ENCODE peak calls at places on chromosomes 16 and 17, in six cellular contexts. One of them, this sample, is unnamed. For H3K27me3 and H3K4me1, the result is how much of the 10 kb centered on the place peaks cover.

GRCh38 chr17:8109669-8110455 is 8.5 kb downstream of the ALOXE3 start:
- DNase-seq in MM.1S: peak
- DNase-seq in H9: peak
- DNase-seq in sigmoid colon: no peak
- DNase-seq in ascending aorta: no peak
- DNase-seq in left ventricle myocardium inferior: peak
- DNase-seq in this sample: peak

GRCh38 chr17:31493656-31494155 is 102.2 kb downstream of the RAB11FIP4 start:
- DNase-seq in H9: no peak
- DNase-seq in sigmoid colon: no peak
- DNase-seq in MM.1S: no peak
- DNase-seq in ascending aorta: no peak
- DNase-seq in left ventricle myocardium inferior: no peak
- DNase-seq in this sample: no peak

GRCh38 chr17:51540151-51540550 is 279.8 kb downstream of the UTP18 start:
- DNase-seq in sigmoid colon: no peak
- DNase-seq in MM.1S: no peak
- DNase-seq in ascending aorta: no peak
- DNase-seq in left ventricle myocardium inferior: no peak
- DNase-seq in H9: no peak
- DNase-seq in this sample: no peak

GRCh38 chr16:80569440-80570105 is 28.8 kb downstream of the DYNLRB2 start:
- DNase-seq in H9: no peak
- DNase-seq in left ventricle myocardium inferior: no peak
- DNase-seq in ascending aorta: no peak
- DNase-seq in sigmoid colon: no peak
- DNase-seq in MM.1S: no peak
- DNase-seq in this sample: no peak

GRCh38 chr17:5819921-5820685 is 235.8 kb upstream of the NLRP1 start:
- DNase-seq in MM.1S: no peak
- DNase-seq in sigmoid colon: no peak
- DNase-seq in ascending aorta: no peak
- DNase-seq in H9: peak
- DNase-seq in left ventricle myocardium inferior: no peak
- DNase-seq in this sample: no peak

GRCh38 chr17:34303606-34304005 is 15.6 kb upstream of the CCL8 start:
- DNase-seq in MM.1S: no peak
- DNase-seq in H9: no peak
- DNase-seq in left ventricle myocardium inferior: no peak
- DNase-seq in sigmoid colon: no peak
- DNase-seq in ascending aorta: no peak
- DNase-seq in this sample: no peak

GRCh38 chr16:728890-729744 is 2.2 kb downstream of the HAGHL start:
- DNase-seq in left ventricle myocardium inferior: no peak
- DNase-seq in H9: peak
- DNase-seq in sigmoid colon: no peak
- DNase-seq in ascending aorta: no peak
- DNase-seq in MM.1S: no peak
- DNase-seq in this sample: no peak

GRCh38 chr17:78057113-78057740 is 71.3 kb downstream of the TMC6 start:
- DNase-seq in H9: no peak
- DNase-seq in MM.1S: no peak
- DNase-seq in left ventricle myocardium inferior: no peak
- DNase-seq in ascending aorta: no peak
- DNase-seq in sigmoid colon: no peak
- DNase-seq in this sample: no peak

GRCh38 chr16:74771656-74772315 is 2.8 kb downstream of the FA2H start:
- DNase-seq in left ventricle myocardium inferior: no peak
- DNase-seq in H9: no peak
- DNase-seq in sigmoid colon: no peak
- DNase-seq in ascending aorta: no peak
- DNase-seq in MM.1S: no peak
- DNase-seq in this sample: no peak

GRCh38 chr16:870856-871561 is 70.5 kb upstream of the GNG13 start:
- DNase-seq in sigmoid colon: peak
- DNase-seq in ascending aorta: no peak
- DNase-seq in left ventricle myocardium inferior: peak
- DNase-seq in MM.1S: no peak
- DNase-seq in H9: no peak
- DNase-seq in this sample: no peak

DNA sequence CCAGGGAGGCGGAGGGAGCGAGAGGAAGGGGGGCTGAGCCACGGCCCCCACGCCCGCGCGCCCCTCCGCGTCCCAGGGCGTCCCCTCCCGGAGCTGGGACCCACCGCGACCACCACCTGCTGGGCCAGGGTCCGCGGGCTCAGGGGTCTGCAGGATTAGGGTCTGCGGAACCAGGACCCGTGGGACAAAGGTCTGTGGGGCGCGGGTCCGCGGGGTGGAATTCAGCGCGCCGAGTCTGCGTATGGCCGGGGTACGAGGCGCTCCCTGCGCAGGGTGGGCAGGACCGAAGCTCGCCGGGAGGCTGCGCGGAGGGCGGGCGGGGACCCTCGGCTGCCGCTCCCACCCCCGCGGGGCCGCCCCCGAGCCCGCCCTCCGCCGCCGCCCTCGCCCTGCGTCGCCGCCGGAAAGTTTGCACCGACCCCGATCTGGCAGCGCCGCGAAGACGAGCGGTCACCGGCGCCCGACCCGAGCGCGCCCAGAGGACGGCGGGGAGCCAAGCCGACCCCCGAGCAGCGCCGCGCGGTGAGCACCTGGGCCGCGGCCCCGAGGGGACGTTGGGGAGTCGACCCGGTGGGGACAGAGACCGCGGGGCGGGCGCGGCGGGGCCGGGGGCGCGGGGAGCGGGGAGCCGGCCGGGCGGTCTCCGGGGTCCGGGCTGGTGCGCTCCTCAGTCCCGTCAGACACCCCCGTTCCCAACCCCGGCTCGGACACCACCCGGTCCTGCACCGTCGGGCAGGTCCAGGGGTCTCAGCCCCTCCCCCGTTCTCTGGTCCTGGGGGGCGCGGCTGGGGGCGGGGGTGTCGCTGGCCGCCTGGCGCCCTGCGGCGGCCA is at the start of gene GCGR:
- DNase-seq in left ventricle myocardium inferior: no peak
- DNase-seq in MM.1S: no peak
- DNase-seq in sigmoid colon: no peak
- DNase-seq in ascending aorta: no peak
- DNase-seq in H9: no peak
- DNase-seq in this sample: no peak
- H3K27me3 ChIP-seq in left ventricle myocardium inferior: half or more
- H3K27me3 ChIP-seq in MM.1S: half or more
- H3K27me3 ChIP-seq in sigmoid colon: half or more
- H3K27me3 ChIP-seq in ascending aorta: under half
- H3K27me3 ChIP-seq in H9: under half
- H3K27me3 ChIP-seq in this sample: under half

DNA sequence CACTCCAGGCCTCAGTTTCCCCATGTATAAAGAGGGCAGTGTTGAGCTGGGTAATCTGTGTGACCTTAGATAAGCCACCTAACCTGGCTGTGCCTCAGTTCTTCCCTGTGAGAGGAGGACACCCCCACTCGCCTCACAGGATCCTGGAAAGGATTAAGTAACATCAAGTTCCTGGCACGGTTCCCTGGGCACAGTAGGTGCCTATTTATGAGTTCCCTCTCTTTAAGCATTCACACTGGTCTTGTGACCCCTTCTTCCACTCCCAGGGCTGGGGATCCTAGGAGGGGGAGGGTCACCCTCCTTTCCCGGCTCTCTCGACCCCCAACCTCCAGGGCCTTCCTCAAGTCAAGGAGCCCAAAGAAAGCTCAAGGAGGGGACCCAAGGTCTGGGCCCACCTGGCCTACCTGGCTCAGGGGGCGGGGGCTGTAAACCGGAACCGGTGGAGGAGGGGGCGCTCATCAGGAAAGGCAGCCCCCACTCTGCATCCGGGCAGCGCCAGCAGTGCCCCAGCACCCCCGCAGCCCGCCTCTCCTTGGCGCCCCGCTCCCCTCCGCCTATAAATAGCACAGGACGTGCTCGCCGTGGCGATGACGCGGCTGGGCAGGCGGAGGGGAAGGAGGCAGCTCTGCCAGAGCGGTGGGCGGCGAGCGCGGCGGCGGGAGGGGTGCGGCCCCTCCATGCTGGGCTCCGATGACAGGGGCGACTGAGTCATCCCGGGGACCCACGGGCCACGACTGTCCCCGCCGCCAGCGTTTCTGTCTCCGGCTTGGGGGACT is 9.4 kb downstream of the RPL19 start:
- DNase-seq in left ventricle myocardium inferior: peak
- DNase-seq in MM.1S: no peak
- DNase-seq in sigmoid colon: peak
- DNase-seq in ascending aorta: peak
- DNase-seq in H9: peak
- DNase-seq in this sample: peak
- H3K4me1 ChIP-seq in left ventricle myocardium inferior: under half
- H3K4me1 ChIP-seq in MM.1S: under half
- H3K4me1 ChIP-seq in sigmoid colon: under half
- H3K4me1 ChIP-seq in ascending aorta: under half
- H3K4me1 ChIP-seq in H9: under half
- H3K4me1 ChIP-seq in this sample: under half

DNA sequence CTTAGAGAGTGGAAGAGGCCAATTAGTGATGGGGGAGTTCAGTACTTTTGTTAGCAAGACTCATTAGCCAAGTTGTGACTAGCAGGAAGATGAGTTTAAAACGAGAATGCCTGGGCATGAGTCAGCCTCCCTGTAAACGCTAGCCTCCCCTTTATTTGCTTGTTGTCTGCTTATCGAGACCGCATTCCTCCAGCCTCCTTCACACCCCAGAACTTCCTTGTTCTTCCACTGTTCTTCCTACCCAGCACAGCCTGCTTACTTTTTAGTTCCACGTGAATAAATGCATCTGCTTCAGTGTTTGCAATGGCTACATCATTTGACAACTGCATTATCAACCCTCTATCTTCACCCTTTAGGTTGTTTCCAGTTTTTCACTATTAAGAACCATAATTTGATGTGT is 20.2 kb upstream of the OR3A1 start:
- DNase-seq in ascending aorta: no peak
- DNase-seq in H9: no peak
- DNase-seq in sigmoid colon: no peak
- DNase-seq in left ventricle myocardium inferior: no peak
- DNase-seq in MM.1S: no peak
- DNase-seq in this sample: no peak
- H3K27me3 ChIP-seq in ascending aorta: under half
- H3K27me3 ChIP-seq in H9: under half
- H3K27me3 ChIP-seq in sigmoid colon: under half
- H3K27me3 ChIP-seq in left ventricle myocardium inferior: under half
- H3K27me3 ChIP-seq in MM.1S: under half
- H3K27me3 ChIP-seq in this sample: under half

GRCh38 chr17:55705847-55706246 is 16.8 kb downstream of the TMEM100 start:
- DNase-seq in ascending aorta: no peak
- DNase-seq in MM.1S: peak
- DNase-seq in sigmoid colon: no peak
- DNase-seq in left ventricle myocardium inferior: no peak
- DNase-seq in H9: no peak
- DNase-seq in this sample: no peak
- H3K4me1 ChIP-seq in ascending aorta: under half
- H3K4me1 ChIP-seq in MM.1S: under half
- H3K4me1 ChIP-seq in sigmoid colon: under half
- H3K4me1 ChIP-seq in left ventricle myocardium inferior: under half
- H3K4me1 ChIP-seq in H9: under half
- H3K4me1 ChIP-seq in this sample: under half

DNA sequence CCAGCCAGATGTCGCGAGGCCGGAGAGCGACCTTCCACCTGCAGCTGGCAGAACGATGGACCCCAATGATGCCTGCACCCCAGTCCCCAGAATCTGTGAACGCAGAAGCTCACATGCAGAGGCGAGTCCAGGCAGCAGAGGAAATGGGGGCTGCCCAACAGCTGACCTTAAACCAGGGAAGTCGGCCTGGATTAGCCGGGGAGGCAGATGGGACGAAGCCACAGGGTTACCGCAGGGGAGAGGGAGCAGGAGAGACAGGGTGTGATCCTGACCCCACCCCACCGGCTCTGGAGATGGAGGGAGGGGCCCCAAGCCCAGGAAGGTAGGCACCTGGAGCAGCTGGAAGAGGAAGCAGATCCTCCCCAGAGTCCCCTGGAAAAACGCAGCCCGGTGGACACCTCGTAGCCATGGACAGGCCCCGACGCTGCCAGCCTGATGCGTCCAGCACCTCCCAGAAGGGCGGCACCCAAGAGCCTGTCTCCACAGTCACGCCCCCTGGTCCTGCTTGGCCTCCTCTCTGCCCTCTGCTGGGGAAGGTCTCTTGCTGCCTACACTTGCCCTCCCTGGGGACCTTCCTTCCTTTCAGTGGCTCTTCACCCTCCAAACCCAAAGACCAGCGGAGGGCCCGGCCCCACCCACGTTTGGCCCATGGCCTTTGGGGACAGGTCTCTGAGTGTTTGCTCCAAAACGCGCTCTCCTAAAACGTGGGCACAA is 37.3 kb downstream of the PIEZO1 start:
- DNase-seq in left ventricle myocardium inferior: no peak
- DNase-seq in MM.1S: peak
- DNase-seq in ascending aorta: no peak
- DNase-seq in sigmoid colon: no peak
- DNase-seq in H9: peak
- DNase-seq in this sample: no peak
- H3K27me3 ChIP-seq in left ventricle myocardium inferior: under half
- H3K27me3 ChIP-seq in MM.1S: under half
- H3K27me3 ChIP-seq in ascending aorta: under half
- H3K27me3 ChIP-seq in sigmoid colon: under half
- H3K27me3 ChIP-seq in H9: under half
- H3K27me3 ChIP-seq in this sample: under half

GRCh38 chr16:57026778-57027062 is 37.4 kb downstream of the NLRC5 start:
- DNase-seq in ascending aorta: no peak
- DNase-seq in left ventricle myocardium inferior: no peak
- DNase-seq in sigmoid colon: no peak
- DNase-seq in MM.1S: no peak
- DNase-seq in H9: no peak
- DNase-seq in this sample: no peak
- H3K4me1 ChIP-seq in ascending aorta: under half
- H3K4me1 ChIP-seq in left ventricle myocardium inferior: under half
- H3K4me1 ChIP-seq in sigmoid colon: under half
- H3K4me1 ChIP-seq in MM.1S: under half
- H3K4me1 ChIP-seq in H9: under half
- H3K4me1 ChIP-seq in this sample: half or more

GRCh38 chr17:63286254-63286653 is 159.9 kb downstream of the CYB561 start:
- DNase-seq in left ventricle myocardium inferior: no peak
- DNase-seq in sigmoid colon: no peak
- DNase-seq in H9: no peak
- DNase-seq in ascending aorta: no peak
- DNase-seq in MM.1S: no peak
- DNase-seq in this sample: no peak
- H3K27me3 ChIP-seq in left ventricle myocardium inferior: under half
- H3K27me3 ChIP-seq in sigmoid colon: under half
- H3K27me3 ChIP-seq in H9: under half
- H3K27me3 ChIP-seq in ascending aorta: under half
- H3K27me3 ChIP-seq in MM.1S: under half
- H3K27me3 ChIP-seq in this sample: under half

GRCh38 chr17:17562145-17562529 is 29.4 kb downstream of the PEMT start:
- DNase-seq in H9: no peak
- DNase-seq in left ventricle myocardium inferior: no peak
- DNase-seq in ascending aorta: no peak
- DNase-seq in MM.1S: no peak
- DNase-seq in sigmoid colon: no peak
- DNase-seq in this sample: no peak
- H3K4me1 ChIP-seq in H9: under half
- H3K4me1 ChIP-seq in left ventricle myocardium inferior: under half
- H3K4me1 ChIP-seq in ascending aorta: under half
- H3K4me1 ChIP-seq in MM.1S: under half
- H3K4me1 ChIP-seq in sigmoid colon: under half
- H3K4me1 ChIP-seq in this sample: under half

This sample was measured in naive thymus-derived CD4-positive, alpha-beta T cell.